ENCODE peak calls at places on chromosomes 4 and X, in six cellular contexts. One of them, this sample, is unnamed.

GRCh38 chr4:148166132-148166531 is 276.1 kb downstream of the NR3C2 start:
- DNase-seq in H1: no peak
- DNase-seq in K562: no peak
- DNase-seq in GM12878: no peak
- DNase-seq in IMR-90: no peak
- DNase-seq in A549: no peak
- DNase-seq in this sample: no peak

GRCh38 chr4:154044118-154044517 is 255.2 kb upstream of the SFRP2 start:
- DNase-seq in A549: no peak
- DNase-seq in GM12878: no peak
- DNase-seq in IMR-90: no peak
- DNase-seq in H1: no peak
- DNase-seq in K562: no peak
- DNase-seq in this sample: no peak

GRCh38 chr4:42265782-42266602 is 113.5 kb upstream of the BEND4 start:
- DNase-seq in IMR-90: no peak
- DNase-seq in A549: no peak
- DNase-seq in K562: no peak
- DNase-seq in GM12878: no peak
- DNase-seq in H1: no peak
- DNase-seq in this sample: no peak

GRCh38 chrX:104137496-104137895 is 19.3 kb downstream of the SLC25A53 start:
- DNase-seq in A549: peak
- DNase-seq in K562: peak
- DNase-seq in H1: no peak
- DNase-seq in GM12878: no peak
- DNase-seq in IMR-90: no peak
- DNase-seq in this sample: no peak

GRCh38 chr4:3251691-3252479 is 2.9 kb downstream of the MSANTD1 start:
- DNase-seq in GM12878: no peak
- DNase-seq in K562: no peak
- DNase-seq in IMR-90: no peak
- DNase-seq in A549: no peak
- DNase-seq in H1: no peak
- DNase-seq in this sample: no peak

GRCh38 chr4:15847746-15848145 is 69.6 kb downstream of the CD38 start:
- DNase-seq in GM12878: no peak
- DNase-seq in A549: no peak
- DNase-seq in IMR-90: no peak
- DNase-seq in H1: no peak
- DNase-seq in K562: no peak
- DNase-seq in this sample: no peak

GRCh38 chr4:3229964-3230363 is 19.0 kb upstream of the MSANTD1 start:
- DNase-seq in H1: no peak
- DNase-seq in GM12878: no peak
- DNase-seq in A549: no peak
- DNase-seq in K562: no peak
- DNase-seq in IMR-90: no peak
- DNase-seq in this sample: no peak

GRCh38 chrX:15336023-15336413 is 695 bp upstream of the PIGA start:
- DNase-seq in GM12878: no peak
- DNase-seq in H1: no peak
- DNase-seq in IMR-90: peak
- DNase-seq in K562: peak
- DNase-seq in A549: peak
- DNase-seq in this sample: no peak

GRCh38 chr4:103424853-103425252 is 226.7 kb upstream of the CENPE start:
- DNase-seq in GM12878: no peak
- DNase-seq in IMR-90: no peak
- DNase-seq in K562: no peak
- DNase-seq in H1: no peak
- DNase-seq in A549: peak
- DNase-seq in this sample: peak

GRCh38 chr4:8270912-8271815 is 1.6 kb downstream of the HTRA3 start:
- DNase-seq in A549: no peak
- DNase-seq in H1: no peak
- DNase-seq in IMR-90: no peak
- DNase-seq in GM12878: no peak
- DNase-seq in K562: no peak
- DNase-seq in this sample: no peak

GRCh38 chrX:40244980-40245379 is 147.2 kb upstream of the BCOR start:
- DNase-seq in H1: no peak
- DNase-seq in A549: no peak
- DNase-seq in GM12878: no peak
- DNase-seq in IMR-90: peak
- DNase-seq in K562: no peak
- DNase-seq in this sample: no peak

GRCh38 chrX:10600479-10600878 is 19.9 kb downstream of the MID1 start:
- DNase-seq in IMR-90: no peak
- DNase-seq in GM12878: no peak
- DNase-seq in A549: no peak
- DNase-seq in K562: no peak
- DNase-seq in H1: no peak
- DNase-seq in this sample: no peak

GRCh38 chrX:101385795-101386541 is at the start of gene BTK:
- DNase-seq in A549: no peak
- DNase-seq in K562: peak
- DNase-seq in GM12878: peak
- DNase-seq in H1: no peak
- DNase-seq in IMR-90: no peak
- DNase-seq in this sample: no peak

GRCh38 chr4:76799139-76799538 is 98.8 kb downstream of the SOWAHB start:
- DNase-seq in H1: no peak
- DNase-seq in K562: no peak
- DNase-seq in IMR-90: no peak
- DNase-seq in GM12878: no peak
- DNase-seq in A549: no peak
- DNase-seq in this sample: no peak

GRCh38 chr4:1940566-1940965 is 68.2 kb downstream of the NELFA start:
- DNase-seq in GM12878: no peak
- DNase-seq in K562: no peak
- DNase-seq in IMR-90: no peak
- DNase-seq in H1: no peak
- DNase-seq in A549: no peak
- DNase-seq in this sample: no peak

GRCh38 chr4:33429971-33430370 is 2709.8 kb downstream of the PCDH7 start:
- DNase-seq in K562: no peak
- DNase-seq in IMR-90: no peak
- DNase-seq in GM12878: no peak
- DNase-seq in A549: no peak
- DNase-seq in H1: no peak
- DNase-seq in this sample: no peak

GRCh38 chr4:3041192-3042142 is 32.9 kb downstream of the HTT-AS start:
- DNase-seq in H1: no peak
- DNase-seq in GM12878: no peak
- DNase-seq in A549: no peak
- DNase-seq in IMR-90: peak
- DNase-seq in K562: no peak
- DNase-seq in this sample: peak

GRCh38 chrX:72296991-72297390 is 8.7 kb downstream of the CITED1 start:
- DNase-seq in K562: no peak
- DNase-seq in H1: no peak
- DNase-seq in A549: no peak
- DNase-seq in IMR-90: no peak
- DNase-seq in GM12878: no peak
- DNase-seq in this sample: no peak

GRCh38 chrX:16997313-16997712 is 50.9 kb downstream of the REPS2 start:
- DNase-seq in H1: no peak
- DNase-seq in GM12878: no peak
- DNase-seq in K562: no peak
- DNase-seq in IMR-90: no peak
- DNase-seq in A549: no peak
- DNase-seq in this sample: no peak

GRCh38 chr4:144734522-144734921 is 88.6 kb downstream of the HHIP start:
- DNase-seq in IMR-90: peak
- DNase-seq in H1: no peak
- DNase-seq in GM12878: no peak
- DNase-seq in K562: no peak
- DNase-seq in A549: no peak
- DNase-seq in this sample: no peak

GRCh38 chr4:91037951-91038350 is 910.8 kb downstream of the CCSER1 start:
- DNase-seq in IMR-90: no peak
- DNase-seq in GM12878: no peak
- DNase-seq in A549: no peak
- DNase-seq in K562: no peak
- DNase-seq in H1: no peak
- DNase-seq in this sample: no peak

GRCh38 chrX:140090800-140091275 is 125.5 kb upstream of the CXorf66 start:
- DNase-seq in K562: peak
- DNase-seq in A549: no peak
- DNase-seq in H1: no peak
- DNase-seq in GM12878: no peak
- DNase-seq in IMR-90: no peak
- DNase-seq in this sample: no peak

GRCh38 chr4:48024522-48024921 is 8.0 kb downstream of the NIPAL1 start:
- DNase-seq in A549: no peak
- DNase-seq in IMR-90: no peak
- DNase-seq in K562: no peak
- DNase-seq in H1: no peak
- DNase-seq in GM12878: no peak
- DNase-seq in this sample: no peak

GRCh38 chrX:139113682-139114081 is 402.2 kb upstream of the FGF13 start:
- DNase-seq in A549: no peak
- DNase-seq in GM12878: no peak
- DNase-seq in IMR-90: no peak
- DNase-seq in K562: no peak
- DNase-seq in H1: no peak
- DNase-seq in this sample: no peak

GRCh38 chr4:117660668-117661067 is 373.6 kb upstream of the NDST3 start:
- DNase-seq in A549: no peak
- DNase-seq in H1: no peak
- DNase-seq in K562: no peak
- DNase-seq in IMR-90: no peak
- DNase-seq in GM12878: no peak
- DNase-seq in this sample: no peak

DNA sequence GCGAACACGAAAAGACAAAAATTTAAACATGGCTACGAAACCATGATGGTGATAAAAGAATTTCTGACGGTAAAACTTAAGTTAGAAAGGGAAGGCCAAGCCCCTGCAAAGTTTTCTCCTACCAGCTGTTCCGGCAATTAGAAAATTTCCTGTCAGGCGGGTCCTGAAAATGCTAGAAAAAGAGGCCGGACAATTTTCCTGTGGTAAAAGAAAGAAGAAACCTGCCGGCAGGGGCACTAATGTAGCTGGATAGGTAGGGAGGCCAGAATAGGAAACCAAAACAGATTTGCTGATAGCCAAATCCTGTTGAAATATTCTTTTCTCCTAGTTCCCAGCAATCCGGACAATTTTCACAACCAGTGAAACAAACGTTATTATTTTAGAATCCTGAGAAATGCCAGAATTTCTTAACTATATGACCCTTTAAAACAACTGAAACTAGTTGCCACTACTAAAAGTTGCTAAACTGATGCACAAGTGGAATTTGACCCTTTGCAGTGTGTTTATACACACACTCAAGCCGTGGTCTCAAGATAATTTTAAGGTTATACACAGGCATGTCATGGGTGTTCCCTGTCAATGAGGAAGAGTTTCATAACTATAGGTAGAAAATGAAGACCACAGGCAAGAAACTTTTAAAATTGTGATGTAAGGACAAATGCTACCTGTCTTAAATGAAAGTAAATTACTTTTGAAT is 47.8 kb downstream of the RPS6KA3 start:
- DNase-seq in IMR-90: peak
- DNase-seq in GM12878: no peak
- DNase-seq in K562: peak
- DNase-seq in A549: peak
- DNase-seq in H1: no peak
- DNase-seq in this sample: no peak
- TF ChIP-seq CEBPB in IMR-90: no peak
- TF ChIP-seq CEBPB in GM12878: no peak
- TF ChIP-seq CEBPB in K562: no peak
- TF ChIP-seq CEBPB in A549: no peak
- TF ChIP-seq CEBPB in H1: no peak
- TF ChIP-seq CEBPB in this sample: no peak

DNA sequence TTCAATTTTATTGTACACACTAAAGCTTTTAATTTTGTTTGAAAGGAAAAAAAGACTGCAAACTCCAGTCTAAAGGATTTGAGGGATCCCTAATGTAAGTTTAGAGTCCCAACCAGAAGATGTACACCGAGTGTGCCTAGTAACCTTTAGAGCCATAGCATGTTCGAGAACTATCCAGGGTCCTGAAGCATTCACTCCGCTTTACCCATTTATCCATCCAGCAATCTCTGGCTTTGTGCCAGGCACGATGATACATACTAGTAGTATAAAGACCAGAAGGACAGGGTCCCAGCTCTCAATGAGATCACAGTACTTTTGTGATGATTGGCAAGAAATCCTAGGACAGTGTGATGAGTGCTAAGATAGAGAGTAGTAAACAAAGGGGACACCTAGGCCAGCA is 168.7 kb downstream of the STK32B start:
- DNase-seq in A549: no peak
- DNase-seq in H1: no peak
- DNase-seq in GM12878: no peak
- DNase-seq in K562: no peak
- DNase-seq in IMR-90: peak
- DNase-seq in this sample: no peak
- TF ChIP-seq CEBPB in A549: no peak
- TF ChIP-seq CEBPB in H1: no peak
- TF ChIP-seq CEBPB in GM12878: no peak
- TF ChIP-seq CEBPB in K562: no peak
- TF ChIP-seq CEBPB in IMR-90: no peak
- TF ChIP-seq CEBPB in this sample: no peak

DNA sequence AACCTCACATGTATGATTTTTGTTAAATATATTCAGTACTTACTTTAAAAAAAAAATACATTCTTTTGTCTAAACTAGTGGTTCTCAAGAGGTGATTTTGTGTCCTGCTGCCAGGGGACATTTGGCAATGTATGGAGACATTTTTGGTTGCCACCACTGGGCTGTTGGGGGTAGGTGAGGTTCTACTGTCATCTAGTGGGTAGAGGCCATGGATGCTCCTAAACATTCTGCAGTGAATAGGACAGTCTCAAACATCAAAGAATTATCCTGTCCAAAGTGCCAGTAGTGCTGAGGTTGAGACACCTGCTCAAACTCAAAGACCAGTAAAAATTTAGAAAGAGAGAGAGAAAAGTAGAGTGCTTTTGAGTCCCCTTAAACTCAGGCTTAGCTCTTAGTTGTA is 32.9 kb upstream of the PGM2 start:
- DNase-seq in K562: no peak
- DNase-seq in GM12878: no peak
- DNase-seq in H1: no peak
- DNase-seq in A549: peak
- DNase-seq in IMR-90: peak
- DNase-seq in this sample: peak
- TF ChIP-seq CEBPB in K562: no peak
- TF ChIP-seq CEBPB in GM12878: no peak
- TF ChIP-seq CEBPB in H1: no peak
- TF ChIP-seq CEBPB in A549: no peak
- TF ChIP-seq CEBPB in IMR-90: no peak
- TF ChIP-seq CEBPB in this sample: no peak

DNA sequence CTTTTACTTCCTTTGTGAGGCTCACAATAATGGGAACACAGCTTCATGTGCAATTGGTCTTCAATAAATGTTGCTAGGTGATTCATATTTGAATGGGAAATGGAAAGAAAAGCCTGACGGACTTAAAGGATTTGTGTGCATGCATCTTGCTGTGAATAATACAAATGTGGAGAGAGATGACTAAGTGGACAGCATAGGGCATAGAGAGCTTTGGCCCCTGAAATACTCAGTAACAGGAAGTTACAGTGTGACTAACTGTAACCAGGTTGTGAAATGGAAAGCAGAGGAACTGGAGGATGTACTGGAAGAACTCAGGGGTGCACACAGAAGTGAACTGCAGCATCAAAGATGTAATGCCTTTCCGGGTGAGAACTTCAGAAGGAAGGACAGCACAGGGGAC is 206.7 kb downstream of the MGST2 start:
- DNase-seq in IMR-90: peak
- DNase-seq in H1: no peak
- DNase-seq in K562: no peak
- DNase-seq in A549: peak
- DNase-seq in GM12878: no peak
- DNase-seq in this sample: peak
- TF ChIP-seq CEBPB in IMR-90: peak
- TF ChIP-seq CEBPB in H1: no peak
- TF ChIP-seq CEBPB in K562: no peak
- TF ChIP-seq CEBPB in A549: peak
- TF ChIP-seq CEBPB in GM12878: no peak
- TF ChIP-seq CEBPB in this sample: peak

This sample was measured in HepG2.